ENCODE peak calls at places on chromosomes 3 and 15, in nine cellular contexts. A, I, Z, M, O, D, B, W and J are unnamed samples.

GRCh38 chr3:183178512-183178832 is 15.9 kb upstream of the LAMP3 start:
- DNase-seq in A (no peak), I (no peak), Z (no peak), M (no peak), O (no peak), D (no peak), B (no peak), W (no peak), J (no peak)

GRCh38 chr15:62648954-62649353 is 393.6 kb upstream of the TPM1 start:
- DNase-seq in A (peak), I (no peak), Z (peak), M (no peak), O (peak), D (no peak), B (peak), W (peak), J (peak)

GRCh38 chr15:79811406-79812405 is 85.1 kb downstream of the MTHFS start:
- DNase-seq in A (peak), I (peak), Z (peak), M (peak), O (no peak), D (no peak), B (peak), W (peak), J (peak)

GRCh38 chr3:188914556-188914955 is 257.2 kb upstream of the TPRG1 start:
- DNase-seq in A (peak), I (no peak), Z (peak), M (peak), O (peak), D (no peak), B (peak), W (peak), J (peak)

GRCh38 chr15:50854594-50855490 is 53.6 kb upstream of the AP4E1 start:
- DNase-seq in A (no peak), I (no peak), Z (no peak), M (peak), O (peak), D (no peak), B (no peak), W (no peak), J (peak)

GRCh38 chr3:43364926-43365325 is 78.6 kb downstream of the SNRK start:
- DNase-seq in A (no peak), I (no peak), Z (no peak), M (no peak), O (no peak), D (no peak), B (no peak), W (no peak), J (no peak)

GRCh38 chr3:163166197-163166596 is 1669.6 kb downstream of the OTOL1 start:
- DNase-seq in A (no peak), I (no peak), Z (no peak), M (no peak), O (no peak), D (no peak), B (no peak), W (no peak), J (no peak)

GRCh38 chr3:186235554-186235953 is 126.5 kb downstream of the DGKG start:
- DNase-seq in A (no peak), I (no peak), Z (no peak), M (no peak), O (peak), D (no peak), B (no peak), W (no peak), J (no peak)

GRCh38 chr3:187745201-187746058 is at the start of gene BCL6:
- DNase-seq in A (peak), I (peak), Z (peak), M (peak), O (peak), D (peak), B (peak), W (peak), J (peak)

GRCh38 chr15:20644896-20645295 is 103.3 kb upstream of the GOLGA6L6 start:
- DNase-seq in A (no peak), I (peak), Z (no peak), M (no peak), O (no peak), D (no peak), B (no peak), W (no peak), J (no peak)

GRCh38 chr15:74369084-74369745 is 1.8 kb upstream of the CYP11A1 start:
- DNase-seq in A (no peak), I (peak), Z (no peak), M (no peak), O (no peak), D (peak), B (no peak), W (peak), J (peak)

GRCh38 chr3:197305854-197306253 is 7.4 kb upstream of the DLG1 start:
- DNase-seq in A (peak), I (no peak), Z (peak), M (peak), O (peak), D (no peak), B (peak), W (peak), J (peak)

GRCh38 chr3:125062904-125063618 is 7.3 kb upstream of the HEG1 start:
- DNase-seq in A (peak), I (no peak), Z (peak), M (peak), O (no peak), D (no peak), B (peak), W (peak), J (peak)

GRCh38 chr3:13951184-13951583 is 71.3 kb upstream of the WNT7A start:
- DNase-seq in A (no peak), I (no peak), Z (no peak), M (no peak), O (no peak), D (no peak), B (no peak), W (no peak), J (no peak)

GRCh38 chr3:61371123-61371522 is 119.9 kb upstream of the FHIT start:
- DNase-seq in A (peak), I (no peak), Z (peak), M (no peak), O (peak), D (no peak), B (peak), W (peak), J (peak)

GRCh38 chr3:197454014-197454413 is 101.8 kb downstream of the BDH1 start:
- DNase-seq in A (peak), I (no peak), Z (peak), M (peak), O (peak), D (no peak), B (no peak), W (peak), J (peak)

GRCh38 chr3:43194490-43195115 is 88.7 kb upstream of the POMGNT2 start:
- DNase-seq in A (no peak), I (peak), Z (no peak), M (no peak), O (peak), D (no peak), B (no peak), W (no peak), J (no peak)

GRCh38 chr15:90851114-90851513 is 17.3 kb upstream of the FURIN start:
- DNase-seq in A (no peak), I (no peak), Z (no peak), M (no peak), O (peak), D (no peak), B (no peak), W (no peak), J (no peak)

GRCh38 chr15:70259640-70260066 is 161.9 kb upstream of the TLE3 start:
- DNase-seq in A (no peak), I (no peak), Z (no peak), M (no peak), O (no peak), D (no peak), B (no peak), W (peak), J (no peak)

GRCh38 chr3:72127843-72128242 is 342.9 kb upstream of the PROK2 start:
- DNase-seq in A (peak), I (no peak), Z (peak), M (peak), O (no peak), D (no peak), B (peak), W (peak), J (peak)

GRCh38 chr3:87260270-87260669 is 16.1 kb downstream of the POU1F1 start:
- DNase-seq in A (peak), I (no peak), Z (peak), M (peak), O (peak), D (no peak), B (peak), W (peak), J (peak)

GRCh38 chr3:28951773-28952556 is 328.9 kb upstream of the RBMS3 start:
- DNase-seq in A (no peak), I (no peak), Z (no peak), M (no peak), O (no peak), D (no peak), B (no peak), W (no peak), J (no peak)

DNA sequence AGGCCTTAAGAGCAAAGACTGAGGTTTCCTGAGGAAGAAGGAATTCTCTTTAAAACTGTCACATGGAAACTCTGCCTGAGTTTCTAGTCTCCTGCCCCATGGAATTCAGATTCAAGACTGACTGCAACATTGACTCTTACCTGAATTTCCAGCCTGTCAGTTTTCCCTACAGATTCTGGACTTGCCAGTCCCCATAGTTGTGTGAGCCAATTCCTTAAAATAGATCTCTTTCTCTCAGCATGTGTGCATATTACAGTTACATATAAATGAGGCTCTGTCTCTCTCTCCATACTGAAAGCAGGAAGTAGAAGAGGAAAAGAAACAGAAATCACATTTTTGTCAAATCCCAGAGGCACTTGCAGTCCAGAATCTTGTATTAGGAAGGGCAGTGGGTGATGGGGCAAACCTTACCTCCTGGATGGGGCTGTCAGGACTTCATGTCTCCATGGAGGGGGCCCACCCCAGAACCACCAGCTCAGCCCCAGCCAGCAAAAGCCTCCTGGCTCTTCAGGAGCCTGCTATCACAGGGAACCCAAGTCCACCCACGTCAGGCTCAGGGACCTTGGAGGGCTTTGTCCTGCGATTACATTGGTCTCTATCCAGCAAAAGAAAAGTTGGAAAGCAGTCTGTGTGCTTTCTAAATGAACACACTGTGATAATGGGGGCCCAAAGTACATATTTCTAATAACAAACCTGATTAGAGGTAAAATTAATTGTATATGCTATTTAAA is 18.8 kb upstream of the GOLGA8J start:
- DNase-seq in A (no peak), I (no peak), Z (no peak), M (no peak), O (no peak), D (no peak), B (no peak), W (no peak), J (no peak)
- TF ChIP-seq CTCF in A (no peak), I (no peak), Z (no peak), M (no peak), O (no peak), D (no peak), B (no peak), W (no peak), J (no peak)

GRCh38 chr15:67999320-68000100 is 54.6 kb upstream of the PIAS1 start:
- DNase-seq in A (no peak), I (peak), Z (no peak), M (no peak), O (no peak), D (no peak), B (peak), W (no peak), J (no peak)
- H3K4me3 ChIP-seq in A (no peak), I (no peak), Z (no peak), M (no peak), O (no peak), D (no peak), B (no peak), W (no peak), J (no peak)

GRCh38 chr3:142022381-142022780 is 127.0 kb downstream of the TFDP2 start:
- DNase-seq in A (peak), I (no peak), Z (no peak), M (peak), O (peak), D (no peak), B (peak), W (peak), J (peak)
- TF ChIP-seq CTCF in A (no peak), I (no peak), Z (no peak), M (peak), O (peak), D (no peak), B (no peak), W (no peak), J (no peak)

DNA sequence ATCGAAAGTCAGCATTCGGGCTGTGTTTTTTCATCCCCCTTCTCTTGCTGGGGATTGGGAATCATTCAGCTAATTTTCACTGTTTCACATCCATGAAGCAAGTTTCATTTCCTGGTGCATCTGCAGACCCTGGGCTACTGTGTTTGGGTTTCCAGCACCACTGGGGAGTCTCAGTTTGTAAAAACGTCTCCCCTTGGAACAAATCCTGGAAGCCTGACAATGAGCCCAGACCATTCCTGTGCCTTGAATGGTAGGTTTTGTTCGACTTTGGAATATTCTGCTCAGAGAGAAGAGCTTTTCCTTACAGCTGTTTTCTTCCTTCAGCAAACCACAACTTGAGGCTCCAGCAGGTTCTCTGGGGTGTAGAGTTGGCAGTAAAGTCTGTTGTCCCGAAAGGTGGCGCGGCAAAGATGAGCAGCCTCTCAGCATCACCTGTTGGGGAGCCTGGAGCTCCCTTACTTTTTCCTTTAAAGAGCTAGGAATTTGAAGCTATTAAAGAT is 65.3 kb downstream of the BOC start:
- DNase-seq in A (no peak), I (no peak), Z (no peak), M (no peak), O (no peak), D (no peak), B (no peak), W (no peak), J (no peak)
- H3K4me3 ChIP-seq in A (peak), I (no peak), Z (no peak), M (peak), O (peak), D (peak), B (no peak), W (no peak), J (peak)

DNA sequence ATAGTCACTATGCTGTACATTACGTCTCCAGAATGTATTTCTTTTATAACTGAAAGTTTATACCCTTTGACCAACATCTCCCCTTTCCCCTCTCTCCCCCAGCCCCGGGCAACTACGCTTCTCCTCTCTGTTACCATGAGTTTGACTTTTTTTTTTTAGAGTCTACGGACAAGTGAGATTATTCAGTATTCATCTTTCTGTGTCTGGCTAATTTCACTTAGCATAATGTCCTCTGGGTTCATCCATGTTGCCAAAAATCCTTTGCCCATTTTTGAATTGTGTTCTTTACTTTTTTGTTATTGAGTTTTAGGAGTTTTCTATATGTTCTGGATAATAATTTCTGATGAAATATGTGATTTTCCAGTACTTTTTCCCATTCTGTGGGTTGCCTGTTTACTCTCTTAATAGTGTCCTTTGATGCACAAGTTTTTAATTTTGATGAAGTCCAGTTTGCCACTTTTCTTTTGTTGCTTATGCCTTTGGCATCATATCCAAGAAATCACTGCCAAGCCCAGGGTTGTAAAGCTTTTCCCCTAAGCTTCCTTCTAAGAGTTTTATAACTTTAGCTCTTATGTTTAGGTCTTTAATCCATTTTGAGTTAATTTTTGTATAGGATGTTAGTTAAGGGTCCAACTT is 126.7 kb upstream of the NSMCE3 start:
- DNase-seq in A (no peak), I (no peak), Z (no peak), M (no peak), O (no peak), D (no peak), B (no peak), W (no peak), J (no peak)
- TF ChIP-seq CTCF in A (no peak), I (no peak), Z (no peak), M (no peak), O (no peak), D (no peak), B (no peak), W (no peak), J (no peak)

GRCh38 chr15:45704329-45705249 is 69.8 kb downstream of the SQOR start:
- DNase-seq in A (peak), I (no peak), Z (peak), M (no peak), O (no peak), D (no peak), B (peak), W (peak), J (peak)

GRCh38 chr15:45702041-45702440 is 67.2 kb downstream of the SQOR start:
- DNase-seq in A (no peak), I (no peak), Z (no peak), M (no peak), O (no peak), D (no peak), B (no peak), W (no peak), J (no peak)

GRCh38 chr15:45705510-45706473 is 71.0 kb downstream of the SQOR start:
- DNase-seq in A (peak), I (peak), Z (peak), M (peak), O (peak), D (peak), B (peak), W (peak), J (peak)

GRCh38 chr15:45701108-45701507 is 66.3 kb downstream of the SQOR start:
- DNase-seq in A (no peak), I (no peak), Z (no peak), M (no peak), O (no peak), D (no peak), B (no peak), W (no peak), J (no peak)

DNA sequence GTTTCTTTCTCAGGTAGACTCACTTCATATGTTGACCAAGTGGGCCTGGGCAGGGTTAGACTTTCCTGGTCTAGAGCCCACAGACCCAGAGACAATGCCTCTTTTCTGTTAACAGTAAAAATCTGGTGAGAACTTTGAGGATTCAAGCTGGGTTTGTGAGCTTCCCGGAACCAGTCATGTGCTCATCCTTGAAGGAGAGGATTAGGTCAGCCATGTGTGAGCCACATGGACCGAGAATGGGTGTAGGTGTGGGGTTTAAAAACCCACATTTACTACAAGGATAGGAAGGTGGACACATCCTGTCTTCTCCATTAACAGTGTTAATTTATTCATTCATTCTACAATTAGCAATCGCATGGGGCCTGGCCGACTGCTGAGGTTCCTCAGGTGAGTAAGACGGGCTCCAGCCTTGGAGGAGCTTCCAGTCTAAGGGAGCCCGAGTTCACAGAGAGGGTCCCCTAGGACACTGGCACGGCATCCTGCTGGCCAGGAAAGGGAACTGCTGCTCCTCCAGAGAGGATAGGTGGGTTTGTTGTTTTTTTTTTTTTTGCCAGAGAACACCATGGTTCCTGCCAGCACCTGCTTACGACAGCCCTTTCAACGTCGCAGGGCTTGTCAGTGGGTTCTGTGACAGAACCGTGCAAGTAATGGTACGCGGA is 69.0 kb downstream of the SQOR start:
- DNase-seq in A (no peak), I (no peak), Z (no peak), M (no peak), O (no peak), D (no peak), B (no peak), W (no peak), J (no peak)
- H3K4me3 ChIP-seq in A (no peak), I (no peak), Z (peak), M (peak), O (no peak), D (peak), B (peak), W (peak), J (no peak)

DNA sequence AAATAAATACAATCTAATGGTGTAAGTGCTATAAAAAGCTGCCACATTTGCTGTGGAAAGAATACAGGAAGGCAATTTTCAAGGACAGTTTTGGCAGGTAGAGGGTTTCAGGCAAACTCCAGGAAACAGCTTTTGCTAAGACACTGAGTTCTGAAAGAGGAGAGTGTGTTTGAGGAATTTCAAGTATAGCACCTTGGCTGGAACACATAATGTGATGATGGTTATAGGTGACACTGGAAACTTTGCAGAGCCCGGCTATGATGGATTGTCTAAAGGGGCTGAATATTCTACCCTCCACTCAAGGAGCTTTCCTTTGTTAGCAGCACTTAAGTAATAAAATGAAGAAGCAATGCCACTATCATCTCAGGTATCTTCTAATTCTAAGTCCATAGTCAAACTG is 209.4 kb upstream of the TGFBR2 start:
- DNase-seq in A (no peak), I (no peak), Z (no peak), M (no peak), O (no peak), D (no peak), B (no peak), W (no peak), J (no peak)
- TF ChIP-seq CTCF in A (no peak), I (no peak), Z (no peak), M (no peak), O (no peak), D (no peak), B (no peak), W (no peak), J (no peak)